ENCODE peak calls at places on chromosome 6, in ten cellular contexts. U is KBM-7; D is activated naive CD8-positive, alpha-beta T cell treated with anti-CD3 and anti-CD28 coated beads, Interleukin-2, amount 50 U/mL, for 24 hours; B is foreskin melanocyte; G is lung microvascular endothelial cell; V is GM13977; I is SK-N-DZ; R is CD4-positive, alpha-beta memory T cell; P is stomach; N is DMS 273 treated with DMSO at 0.1 percent for 48 hours. Q is an unnamed sample.
A peak's percentile ranks its signal among the peaks of the same experiment; 100 is the strongest.

GRCh38 chr6:162907876-162908481 is 180.2 kb downstream of the PACRG start:
- DNase-seq in U (peak; percentile 53), D (no peak), B (peak; percentile 20), G (peak; percentile 44), V (peak; percentile 29), I (peak; percentile 18), R (no peak), P (no peak), N (no peak), Q (peak; percentile 8)

GRCh38 chr6:66985816-66986215 is 1278.8 kb upstream of the EYS start:
- DNase-seq in U (no peak), D (no peak), B (no peak), G (no peak), V (no peak), I (no peak), R (no peak), P (no peak), N (no peak), Q (peak; percentile 8)

GRCh38 chr6:1766663-1767062 is 156.9 kb downstream of the FOXC1 start:
- DNase-seq in U (no peak), D (no peak), B (no peak), G (peak; percentile 79), V (no peak), I (no peak), R (no peak), P (peak; percentile 59), N (no peak), Q (peak; percentile 34)

GRCh38 chr6:14857501-14857900 is 388.4 kb upstream of the JARID2 start:
- DNase-seq in U (peak; percentile 9), D (peak; percentile 77), B (no peak), G (no peak), V (peak; percentile 30), I (no peak), R (peak; percentile 70), P (peak; percentile 33), N (no peak), Q (no peak)

GRCh38 chr6:92495246-92495645 is 924.1 kb downstream of the EPHA7 start:
- DNase-seq in U (no peak), D (no peak), B (peak; percentile 81), G (no peak), V (no peak), I (no peak), R (no peak), P (no peak), N (no peak), Q (no peak)

GRCh38 chr6:44606506-44606905 is 219.0 kb downstream of the CDC5L start:
- DNase-seq in U (no peak), D (no peak), B (no peak), G (no peak), V (no peak), I (no peak), R (no peak), P (no peak), N (no peak), Q (peak; percentile 49)

GRCh38 chr6:136784910-136785746 is 7.1 kb downstream of the MAP3K5 start:
- DNase-seq in U (peak; percentile 90), D (peak; percentile 36), B (no peak), G (peak; percentile 92), V (no peak), I (no peak), R (no peak), P (peak; percentile 61), N (no peak), Q (no peak)

GRCh38 chr6:57216235-57217101 is 5.6 kb downstream of the RAB23 start:
- DNase-seq in U (no peak), D (no peak), B (peak; percentile 59), G (no peak), V (no peak), I (no peak), R (no peak), P (peak; percentile 35), N (no peak), Q (no peak)

GRCh38 chr6:85464260-85464644 is 14.4 kb downstream of the NT5E start:
- DNase-seq in U (peak; percentile 14), D (peak; percentile 70), B (peak; percentile 93), G (peak; percentile 98), V (no peak), I (no peak), R (no peak), P (no peak), N (no peak), Q (no peak)

GRCh38 chr6:63444768-63445167 is 125.0 kb upstream of the LGSN start:
- DNase-seq in U (no peak), D (no peak), B (no peak), G (no peak), V (no peak), I (no peak), R (no peak), P (no peak), N (no peak), Q (no peak)

GRCh38 chr6:281469-282103 is 10.7 kb upstream of the DUSP22 start:
- DNase-seq in U (no peak), D (no peak), B (no peak), G (no peak), V (no peak), I (no peak), R (no peak), P (no peak), N (no peak), Q (no peak)

GRCh38 chr6:57267586-57268293 is 45.6 kb upstream of the RAB23 start:
- DNase-seq in U (peak; percentile 73), D (peak; percentile 33), B (peak; percentile 56), G (peak; percentile 96), V (peak; percentile 24), I (peak; percentile 50), R (peak; percentile 31), P (peak; percentile 44), N (peak; percentile 49), Q (peak; percentile 58)

GRCh38 chr6:131054392-131055250 is 8.4 kb downstream of the EPB41L2 start:
- DNase-seq in U (no peak), D (no peak), B (no peak), G (peak; percentile 8), V (no peak), I (no peak), R (no peak), P (no peak), N (no peak), Q (no peak)

GRCh38 chr6:32189742-32190053 is 304 bp downstream of the PBX2 start:
- DNase-seq in U (no peak), D (no peak), B (no peak), G (peak; percentile 24), V (no peak), I (no peak), R (no peak), P (no peak), N (no peak), Q (no peak)

GRCh38 chr6:108203189-108204119 is 37.6 kb downstream of the NR2E1 start:
- DNase-seq in U (no peak), D (no peak), B (no peak), G (no peak), V (peak; percentile 57), I (no peak), R (no peak), P (no peak), N (no peak), Q (no peak)

GRCh38 chr6:24981385-24981758 is 45.6 kb upstream of the RIPOR2 start:
- DNase-seq in U (no peak), D (no peak), B (no peak), G (no peak), V (no peak), I (no peak), R (no peak), P (no peak), N (no peak), Q (no peak)

GRCh38 chr6:154815938-154816820 is 83.0 kb downstream of the SCAF8 start:
- DNase-seq in U (no peak), D (no peak), B (peak; percentile 61), G (peak; percentile 31), V (no peak), I (no peak), R (no peak), P (no peak), N (no peak), Q (no peak)

GRCh38 chr6:159119835-159120234 is 49.4 kb upstream of the FNDC1 start:
- DNase-seq in U (no peak), D (no peak), B (no peak), G (no peak), V (no peak), I (no peak), R (no peak), P (no peak), N (no peak), Q (no peak)

Q was measured in NCI-H69.